ENCODE peak calls at places on chromosomes 4 and X, in four cellular contexts. X, L, E and V are unnamed samples.

GRCh38 chr4:156293657-156294297 is 340.1 kb upstream of the CTSO start:
- DNase-seq in X (no peak), L (no peak), E (no peak), V (peak; percentile 30)

GRCh38 chr4:53098681-53099121 is 236.6 kb downstream of the RASL11B start:
- DNase-seq in X (no peak), L (no peak), E (no peak), V (no peak)

GRCh38 chr4:59855630-59856352 is 1344.3 kb upstream of the ADGRL3 start:
- DNase-seq in X (no peak), L (no peak), E (no peak), V (no peak)

GRCh38 chrX:114976321-114976720 is 41.1 kb downstream of the IL13RA2 start:
- DNase-seq in X (no peak), L (no peak), E (no peak), V (no peak)

GRCh38 chr4:75142377-75142776 is 209.5 kb downstream of the PARM1 start:
- DNase-seq in X (no peak), L (no peak), E (no peak), V (no peak)

GRCh38 chr4:17511950-17512795 is at the start of gene QDPR:
- DNase-seq in X (peak; percentile 67), L (peak; percentile 19), E (peak; percentile 90), V (peak; percentile 69)

GRCh38 chr4:24470681-24471622 is 113.4 kb downstream of the DHX15 start:
- DNase-seq in X (no peak), L (no peak), E (no peak), V (peak; percentile 35)

GRCh38 chr4:13605330-13605729 is 22.2 kb downstream of the BOD1L1 start:
- DNase-seq in X (no peak), L (no peak), E (no peak), V (no peak)

GRCh38 chr4:107835409-107835808 is 10.7 kb downstream of the SGMS2 start:
- DNase-seq in X (no peak), L (no peak), E (no peak), V (no peak)

GRCh38 chrX:9197231-9197630 is 163.3 kb upstream of the FAM9B start:
- DNase-seq in X (no peak), L (no peak), E (no peak), V (no peak)

GRCh38 chr4:6589444-6589843 is 14.5 kb downstream of the MAN2B2 start:
- DNase-seq in X (no peak), L (no peak), E (no peak), V (no peak)

GRCh38 chr4:3355266-3355748 is 62.5 kb downstream of the RGS12 start:
- DNase-seq in X (no peak), L (peak; percentile 80), E (no peak), V (no peak)

GRCh38 chr4:27327421-27328181 is 467.0 kb downstream of the STIM2 start:
- DNase-seq in X (no peak), L (no peak), E (no peak), V (no peak)
- TF ChIP-seq RFX5 in X (no peak), L (no peak), E (no peak), V (no peak)

GRCh38 chrX:1093586-1094538 is 118.6 kb downstream of the CRLF2 start:
- DNase-seq in X (no peak), L (no peak), E (no peak), V (no peak)

GRCh38 chrX:1094934-1095333 is 117.5 kb downstream of the CRLF2 start:
- DNase-seq in X (no peak), L (no peak), E (no peak), V (no peak)

GRCh38 chrX:1097328-1097727 is 115.1 kb downstream of the CRLF2 start:
- DNase-seq in X (no peak), L (no peak), E (no peak), V (no peak)

DNA sequence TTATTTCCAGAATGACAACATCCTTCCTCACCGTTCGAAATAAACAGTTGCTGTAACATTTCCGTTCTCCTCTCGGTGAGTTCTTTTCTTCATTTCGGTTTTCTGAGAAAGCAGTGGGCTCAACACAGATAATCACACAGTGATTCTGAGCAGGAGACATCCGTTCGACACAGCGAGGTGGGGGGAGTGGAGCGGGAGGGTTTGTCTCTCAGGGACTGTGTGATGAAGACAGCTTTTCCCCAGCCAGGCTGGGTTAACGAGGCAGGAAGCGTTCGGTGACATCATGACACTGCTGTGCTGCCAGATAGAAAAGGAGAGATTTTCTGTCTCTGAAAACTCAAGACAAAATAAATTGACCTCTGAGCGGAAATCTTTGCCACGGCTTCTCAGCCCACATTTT is 119.3 kb downstream of the CRLF2 start:
- DNase-seq in X (no peak), L (no peak), E (no peak), V (no peak)
- TF ChIP-seq MYC in X (no peak), L (no peak), E (no peak), V (no peak)

DNA sequence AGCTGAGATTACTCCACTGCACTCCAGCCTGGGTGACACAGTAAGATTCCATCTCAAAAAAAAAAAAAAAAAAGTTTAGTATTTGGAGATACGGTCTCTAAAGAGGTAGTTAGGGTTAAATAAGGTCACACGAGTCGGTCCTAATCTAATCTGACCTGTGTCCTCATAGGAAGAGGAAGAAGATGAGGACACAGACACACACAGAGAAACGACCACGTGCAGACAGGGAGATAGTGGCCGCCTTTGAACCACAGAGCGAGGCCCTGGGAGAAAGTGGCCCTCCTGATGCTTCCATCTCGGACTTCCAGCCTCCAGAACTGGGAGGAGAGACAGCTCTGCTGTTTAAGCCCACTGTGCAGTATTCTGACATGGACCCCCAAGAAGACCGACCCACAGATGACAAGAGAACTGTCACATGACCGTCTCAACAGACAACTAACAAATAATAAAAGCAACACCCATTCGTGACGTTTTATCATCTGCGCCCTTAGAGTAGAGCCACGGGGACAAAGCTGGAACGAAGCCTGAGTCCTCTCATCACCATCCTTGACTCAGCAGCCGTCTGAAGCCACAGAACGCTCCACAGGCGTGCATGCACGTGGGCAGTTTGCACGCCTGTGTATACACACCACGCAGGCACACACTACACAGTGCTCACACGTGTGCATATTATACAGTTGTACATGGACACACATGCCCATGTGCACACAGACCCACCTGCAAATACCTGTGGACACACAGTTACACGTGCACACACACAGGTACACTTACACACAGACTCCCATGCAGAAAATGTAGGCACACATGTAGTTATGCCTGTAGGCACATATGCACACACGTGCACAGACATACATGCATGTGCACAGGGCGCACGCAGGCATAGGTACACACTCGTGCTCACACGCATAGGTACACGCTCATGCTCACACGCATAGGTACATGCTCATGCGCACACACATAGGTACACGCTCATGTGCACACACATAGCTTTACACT is 51.7 kb downstream of the FAM53A start:
- DNase-seq in X (no peak), L (no peak), E (peak; percentile 36), V (no peak)
- TF ChIP-seq RFX5 in X (no peak), L (no peak), E (no peak), V (no peak)

DNA sequence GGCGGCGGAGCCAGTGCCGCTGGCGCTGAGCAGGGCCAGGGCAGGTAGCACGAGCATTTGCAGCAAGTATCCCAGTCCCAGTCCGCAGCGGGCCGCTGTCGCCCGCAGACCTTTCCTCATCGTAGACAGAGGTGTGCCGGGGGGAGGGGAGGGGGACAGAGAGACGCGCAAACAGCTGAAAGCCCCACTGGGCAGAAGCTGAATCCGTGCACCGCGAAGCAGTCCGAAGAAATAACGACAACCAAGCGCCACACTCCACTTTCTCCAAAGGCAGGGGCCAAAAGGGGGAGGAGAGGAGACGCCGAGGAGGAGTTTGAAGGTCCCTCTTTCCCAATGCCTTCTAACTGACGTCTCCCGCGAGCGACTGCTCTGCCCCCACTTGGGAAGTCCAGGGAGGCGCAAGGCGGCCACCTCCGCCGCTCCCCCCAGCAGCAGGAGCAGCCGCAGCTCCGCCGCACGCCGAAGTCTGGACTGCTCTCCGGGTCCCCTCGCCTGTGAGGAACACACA is at the start of gene UNC5C:
- DNase-seq in X (no peak), L (no peak), E (no peak), V (peak; percentile 37)
- TF ChIP-seq MYC in X (no peak), L (no peak), E (no peak), V (no peak)

GRCh38 chrX:74585766-74586165 is 28.7 kb downstream of the RLIM start:
- DNase-seq in X (no peak), L (no peak), E (no peak), V (no peak)
- TF ChIP-seq RFX5 in X (no peak), L (no peak), E (no peak), V (no peak)